ENCODE peak calls at places on chromosomes 5 and 9, in six cellular contexts. S, I, Q, Z, U and Y are unnamed samples.

GRCh38 chr5:14266686-14267085 is 123.5 kb downstream of the TRIO start:
- DNase-seq in Z (no peak), S (peak; percentile 21), I (no peak), U (no peak), Q (no peak), Y (no peak)

GRCh38 chr5:96863114-96863513 is 13.2 kb upstream of the ERAP2 start:
- DNase-seq in Z (no peak), S (no peak), I (no peak), Q (no peak), U (no peak), Y (no peak)

GRCh38 chr5:176743136-176743827 is 67.1 kb upstream of the UNC5A start:
- DNase-seq in Z (no peak), U (no peak), I (no peak), Q (peak; percentile 5), S (peak; percentile 49), Y (no peak)

GRCh38 chr9:95770653-95771131 is 104.8 kb upstream of the ERCC6L2 start:
- DNase-seq in I (no peak), Z (no peak), Q (peak; percentile 23), U (peak; percentile 46), S (peak; percentile 5), Y (no peak)

GRCh38 chr5:137733011-137733410 is 2.9 kb downstream of the KLHL3 start:
- DNase-seq in Q (no peak), S (no peak), Z (no peak), I (no peak), U (no peak), Y (no peak)

GRCh38 chr5:108521841-108522506 is 140.1 kb upstream of the FBXL17 start:
- DNase-seq in S (peak; percentile 82), U (peak; percentile 76), Z (peak; percentile 47), I (no peak), Q (peak; percentile 40), Y (peak; percentile 80)

GRCh38 chr9:135561391-135562234 is at the start of gene PAEP:
- DNase-seq in U (no peak), Q (no peak), S (no peak), Z (no peak), I (no peak), Y (no peak)

GRCh38 chr5:42216904-42217303 is 206.3 kb upstream of the GHR start:
- DNase-seq in Z (no peak), S (no peak), U (no peak), Q (no peak), I (no peak), Y (no peak)

GRCh38 chr5:22612928-22613327 is 240.2 kb downstream of the CDH12 start:
- DNase-seq in Z (no peak), I (no peak), S (no peak), U (peak; percentile 64), Q (no peak), Y (no peak)

GRCh38 chr9:118595719-118596305 is 773.4 kb downstream of the BRINP1 start:
- DNase-seq in U (peak; percentile 7), S (peak; percentile 69), Q (peak; percentile 14), Z (peak; percentile 36), I (peak; percentile 1), Y (peak; percentile 6)

GRCh38 chr5:75640826-75641225 is 29.6 kb downstream of the ANKDD1B start:
- DNase-seq in S (no peak), Z (no peak), U (no peak), Q (no peak), I (no peak), Y (no peak)

GRCh38 chr9:97954550-97954989 is 16.6 kb upstream of the HEMGN start:
- DNase-seq in Z (peak; percentile 5), Q (peak; percentile 72), S (peak; percentile 77), I (no peak), U (peak; percentile 50), Y (peak; percentile 79)

GRCh38 chr9:21060919-21061561 is 16.7 kb downstream of the IFNB1 start:
- DNase-seq in Q (no peak), U (no peak), I (no peak), Z (no peak), S (no peak), Y (no peak)

GRCh38 chr9:104093162-104093561 is 947 bp upstream of the SMC2 start:
- DNase-seq in Z (no peak), I (no peak), U (no peak), S (peak; percentile 61), Q (no peak), Y (no peak)

GRCh38 chr9:135619599-135619886 is 19.8 kb downstream of the GLT6D1 start:
- DNase-seq in U (no peak), Z (no peak), S (no peak), Q (no peak), I (no peak), Y (no peak)

GRCh38 chr9:96253059-96253696 is 48.8 kb downstream of the HSD17B3 start:
- DNase-seq in U (no peak), I (no peak), S (no peak), Q (no peak), Z (no peak), Y (peak; percentile 78)

GRCh38 chr5:29367176-29367833 is 1826.2 kb upstream of the CDH6 start:
- DNase-seq in Z (peak; percentile 5), Q (no peak), I (no peak), S (peak; percentile 8), U (no peak), Y (peak; percentile 20)

GRCh38 chr5:112310746-112311145 is 108.3 kb downstream of the EPB41L4A start:
- DNase-seq in U (no peak), I (no peak), Z (no peak), S (no peak), Q (no peak), Y (no peak)

GRCh38 chr5:55564716-55565115 is 30.0 kb upstream of the PLPP1 start:
- DNase-seq in Z (no peak), I (no peak), Q (no peak), U (no peak), S (peak; percentile 2), Y (no peak)

GRCh38 chr5:27778121-27778520 is 739.7 kb upstream of the CDH9 start:
- DNase-seq in U (no peak), Q (no peak), S (no peak), Z (no peak), I (no peak), Y (no peak)